ENCODE peak calls at places on chromosomes 3 and 15, in seven cellular contexts. P is cardiac fibroblast, D is transverse colon, Y is neural crest cell, L is mucosa of descending colon, Q is RWPE1, X is GM20000. E is an unnamed sample.

GRCh38 chr3:154967090-154967489 is 113.0 kb upstream of the MME start:
- DNase-seq in L (no peak), Q (no peak), X (no peak), P (no peak), D (no peak), Y (no peak), E (no peak)

GRCh38 chr3:8805774-8806173 is 36.4 kb upstream of the OXTR start:
- DNase-seq in X (no peak), Q (no peak), L (no peak), P (no peak), D (no peak), Y (no peak), E (no peak)

GRCh38 chr3:15315003-15315402 is 17.4 kb downstream of the SH3BP5 start:
- DNase-seq in Y (no peak), P (no peak), Q (no peak), D (no peak), L (no peak), X (no peak), E (no peak)

GRCh38 chr3:145776782-145777408 is 384.1 kb downstream of the PLOD2 start:
- DNase-seq in X (peak), Y (peak), P (peak), D (no peak), L (peak), Q (peak), E (peak)

GRCh38 chr3:150372320-150373118 is 35.6 kb upstream of the TSC22D2 start:
- DNase-seq in X (peak), L (no peak), Y (no peak), P (no peak), D (no peak), Q (no peak), E (no peak)

GRCh38 chr3:5181479-5182141 is 5.9 kb upstream of the EDEM1 start:
- DNase-seq in X (peak), L (no peak), D (no peak), Q (no peak), Y (no peak), P (no peak), E (no peak)

GRCh38 chr3:149670742-149671492 is 13.1 kb upstream of the WWTR1 start:
- DNase-seq in Y (no peak), D (no peak), L (no peak), Q (no peak), P (no peak), X (no peak), E (no peak)

GRCh38 chr3:55327131-55327920 is 159.8 kb downstream of the WNT5A start:
- DNase-seq in D (no peak), Y (no peak), Q (no peak), X (no peak), L (no peak), P (no peak), E (no peak)

GRCh38 chr15:43086551-43086950 is 19.3 kb downstream of the UBR1 start:
- DNase-seq in D (no peak), P (no peak), Y (no peak), L (no peak), Q (no peak), X (peak), E (no peak)

GRCh38 chr3:33030802-33031201 is 66.1 kb downstream of the GLB1 start:
- DNase-seq in X (no peak), P (no peak), D (no peak), Q (no peak), L (no peak), Y (no peak), E (no peak)

GRCh38 chr3:126827121-126827520 is 123.1 kb downstream of the CHCHD6 start:
- DNase-seq in X (no peak), Y (no peak), Q (no peak), L (no peak), D (no peak), P (peak), E (no peak)

GRCh38 chr3:37902674-37903073 is 41.0 kb downstream of the CTDSPL start:
- DNase-seq in X (no peak), P (no peak), Y (no peak), D (no peak), Q (no peak), L (no peak), E (no peak)

GRCh38 chr3:128727996-128728395 is 2.0 kb downstream of the RAB7A start:
- DNase-seq in P (no peak), L (no peak), D (no peak), X (no peak), Y (no peak), Q (peak), E (no peak)

GRCh38 chr15:71802770-71803169 is 7.6 kb upstream of the NR2E3 start:
- DNase-seq in D (no peak), P (no peak), Q (no peak), Y (no peak), L (no peak), X (peak), E (no peak)

GRCh38 chr3:52835766-52836470 is 1.1 kb upstream of the MUSTN1 start:
- DNase-seq in D (no peak), Y (no peak), P (no peak), X (no peak), Q (no peak), L (no peak), E (no peak)

GRCh38 chr15:55863911-55864310 is 121.0 kb upstream of the PRTG start:
- DNase-seq in X (no peak), Y (no peak), Q (no peak), D (no peak), L (no peak), P (no peak), E (no peak)

GRCh38 chr3:71658131-71658530 is 67.1 kb downstream of the EIF4E3 start:
- DNase-seq in P (peak), D (peak), Y (no peak), Q (peak), X (no peak), L (peak), E (peak)

GRCh38 chr15:31866248-31866647 is 164.1 kb upstream of the CHRNA7 start:
- DNase-seq in L (no peak), X (no peak), Y (no peak), Q (no peak), P (no peak), D (no peak), E (no peak)

GRCh38 chr3:71987089-71987735 is 202.3 kb upstream of the PROK2 start:
- DNase-seq in L (peak), P (peak), X (no peak), Q (no peak), Y (no peak), D (no peak), E (no peak)

GRCh38 chr15:92082217-92082843 is 228.8 kb downstream of the SLCO3A1 start:
- DNase-seq in D (peak), Q (peak), P (peak), L (peak), X (peak), Y (peak), E (peak)

GRCh38 chr3:50658416-50658815 is 16.3 kb upstream of the DOCK3 start:
- DNase-seq in Q (no peak), P (no peak), L (no peak), D (no peak), X (no peak), Y (no peak), E (no peak)

GRCh38 chr15:90902996-90903732 is at the start of gene MAN2A2:
- DNase-seq in Y (peak), D (peak), Q (peak), X (peak), P (peak), L (peak), E (peak)

GRCh38 chr15:62895139-62895866 is 147.2 kb upstream of the TPM1 start:
- DNase-seq in L (no peak), Y (no peak), D (no peak), P (peak), Q (no peak), X (no peak), E (peak)

DNA sequence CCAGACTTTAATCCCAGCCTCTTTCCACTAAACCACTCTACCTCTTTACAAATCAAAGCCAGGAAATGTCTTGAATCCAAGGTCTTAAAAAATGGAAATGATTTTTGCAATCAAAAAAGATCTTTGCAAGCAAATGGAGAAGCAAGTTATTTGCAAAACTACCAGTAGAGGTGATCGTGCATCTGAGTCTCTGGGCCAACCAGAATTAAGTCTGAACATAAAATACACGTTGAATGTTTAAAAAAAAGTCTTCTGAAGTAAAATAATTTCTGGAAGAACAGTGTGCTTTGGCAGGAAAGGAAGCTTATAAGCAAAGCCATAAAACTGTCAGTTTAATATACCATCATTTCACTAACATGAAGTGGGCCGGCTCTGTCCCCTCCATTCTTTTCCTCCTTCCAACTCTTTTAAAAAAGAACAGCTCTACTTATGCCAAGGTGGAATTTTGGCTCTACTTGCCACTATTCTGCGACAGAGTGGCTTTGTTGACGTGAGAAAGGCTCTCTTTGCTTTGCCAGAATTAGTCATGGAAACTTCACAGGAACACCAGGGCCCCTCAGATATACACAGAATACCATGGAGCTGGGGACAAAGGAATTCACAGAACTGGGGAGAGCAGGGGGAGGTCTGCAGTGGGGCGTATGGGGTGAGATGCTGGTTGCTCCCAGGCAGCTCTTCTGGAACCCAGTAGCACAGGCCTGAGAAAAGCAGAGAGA is 29.8 kb downstream of the FSTL1 start:
- DNase-seq in Y (no peak), D (no peak), X (no peak), P (peak), Q (no peak), L (no peak), E (no peak)
- TF ChIP-seq CTCF in Y (no peak), D (peak), X (no peak), P (peak), Q (no peak), L (no peak), E (no peak)

GRCh38 chr15:69766156-69766555 is 313.5 kb downstream of the RPLP1 start:
- DNase-seq in D (no peak), Y (no peak), L (no peak), P (no peak), Q (no peak), X (no peak), E (no peak)
- TF ChIP-seq CTCF in D (no peak), Y (no peak), L (no peak), P (no peak), Q (no peak), X (no peak), E (no peak)

DNA sequence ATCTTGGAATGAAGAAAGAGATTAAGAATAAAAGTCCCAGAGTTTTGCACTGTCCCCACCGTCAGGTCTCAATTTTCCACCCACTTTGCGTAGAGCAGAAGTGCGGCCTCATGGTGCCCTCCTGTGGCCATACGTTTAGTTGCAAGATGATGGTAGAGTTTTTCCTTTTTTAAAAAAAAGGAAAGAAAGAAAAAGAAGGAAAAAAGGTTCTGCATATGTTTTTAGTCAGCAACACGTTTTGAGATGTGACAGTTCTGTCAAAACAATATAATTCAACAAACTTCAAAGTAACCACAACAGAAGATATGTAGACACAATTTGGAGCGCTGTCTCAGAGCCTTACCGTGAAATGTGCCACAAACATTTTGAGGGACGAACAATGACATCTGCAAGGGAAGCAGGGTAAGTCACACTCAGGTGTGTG is 24.6 kb downstream of the EBLN2 start:
- DNase-seq in P (peak), X (peak), D (peak), Q (peak), Y (peak), L (peak), E (peak)
- TF ChIP-seq CTCF in P (peak), X (peak), D (peak), Q (peak), Y (peak), L (peak), E (peak)

GRCh38 chr3:141478139-141478538 is 8.7 kb upstream of the RASA2 start:
- DNase-seq in P (no peak), Y (no peak), L (no peak), Q (no peak), D (no peak), X (no peak), E (no peak)
- TF ChIP-seq CTCF in P (no peak), Y (no peak), L (no peak), Q (no peak), D (no peak), X (no peak), E (no peak)

GRCh38 chr3:13073042-13073906 is at the start of gene IQSEC1:
- DNase-seq in X (peak), D (peak), P (peak), Y (peak), L (peak), Q (peak), E (no peak)
- TF ChIP-seq CTCF in X (no peak), D (no peak), P (no peak), Y (no peak), L (no peak), Q (no peak), E (no peak)

GRCh38 chr15:82625136-82625535 is 22.0 kb downstream of the CPEB1 start:
- DNase-seq in D (no peak), Q (no peak), L (no peak), Y (no peak), X (no peak), P (no peak), E (no peak)

GRCh38 chr15:82624008-82624407 is 23.2 kb downstream of the CPEB1 start:
- DNase-seq in P (no peak), L (no peak), Y (no peak), X (no peak), D (no peak), Q (no peak), E (no peak)

GRCh38 chr15:82624438-82624837 is 22.7 kb downstream of the CPEB1 start:
- DNase-seq in Y (no peak), X (no peak), D (no peak), P (no peak), Q (no peak), L (no peak), E (no peak)

GRCh38 chr15:82621970-82622369 is 25.2 kb downstream of the CPEB1 start:
- DNase-seq in Q (no peak), D (no peak), P (peak), L (no peak), X (no peak), Y (no peak), E (no peak)
- TF ChIP-seq CTCF in Q (no peak), D (no peak), P (no peak), L (no peak), X (no peak), Y (no peak), E (no peak)